ENCODE peak calls at places on chromosomes 6 and 20, in six cellular contexts. G is HFF-Myc, Q is AG04449, J is fibroblast of mammary gland, S is neural crest cell, L is OCI-LY7. C is an unnamed sample.

GRCh38 chr20:20564279-20564678 is 148.2 kb downstream of the RALGAPA2 start:
- DNase-seq in G (no peak), S (no peak), Q (no peak), J (no peak), L (no peak), C (no peak)

GRCh38 chr20:4802522-4802921 is 80.8 kb downstream of the PRND start:
- DNase-seq in S (no peak), L (no peak), J (no peak), G (no peak), Q (no peak), C (no peak)

GRCh38 chr6:170147832-170148708 is 142.8 kb downstream of the DLL1 start:
- DNase-seq in Q (no peak), G (no peak), S (no peak), J (no peak), L (no peak), C (no peak)

GRCh38 chr6:158801655-158802294 is 17.4 kb downstream of the EZR start:
- DNase-seq in G (no peak), Q (no peak), J (no peak), L (no peak), S (no peak), C (no peak)

GRCh38 chr6:16482702-16483314 is 244.4 kb downstream of the GMPR start:
- DNase-seq in G (no peak), Q (no peak), L (no peak), S (no peak), J (no peak), C (no peak)

GRCh38 chr20:45890077-45890996 is 671 bp downstream of the NEURL2 start:
- DNase-seq in L (peak; percentile 21), G (no peak), Q (no peak), S (peak; percentile 80), J (peak; percentile 82), C (peak; percentile 48)

GRCh38 chr6:52530351-52530750 is 46.5 kb downstream of the TRAM2 start:
- DNase-seq in G (no peak), J (no peak), Q (no peak), L (no peak), S (no peak), C (no peak)

GRCh38 chr6:6701864-6702263 is 113.3 kb downstream of the LY86 start:
- DNase-seq in L (no peak), G (no peak), S (no peak), J (no peak), Q (no peak), C (no peak)

GRCh38 chr6:126182650-126183311 is 157.1 kb upstream of the CENPW start:
- DNase-seq in J (peak; percentile 49), S (no peak), G (no peak), Q (no peak), L (no peak), C (no peak)

GRCh38 chr6:96631248-96631647 is 68.3 kb downstream of the FHL5 start:
- DNase-seq in S (no peak), L (no peak), G (no peak), Q (no peak), J (peak; percentile 20), C (no peak)

GRCh38 chr6:30951907-30952469 is 11.2 kb downstream of the MUCL3 start:
- DNase-seq in Q (no peak), S (no peak), G (no peak), L (no peak), J (no peak), C (no peak)

GRCh38 chr6:31293343-31293742 is 21.5 kb upstream of the HLA-C start:
- DNase-seq in G (no peak), Q (no peak), L (no peak), S (no peak), J (peak; percentile 37), C (no peak)

GRCh38 chr6:53547166-53547814 is 2.4 kb upstream of the GCLC start:
- DNase-seq in S (no peak), J (no peak), L (no peak), Q (no peak), G (no peak), C (no peak)

GRCh38 chr6:130069471-130069870 is 51.1 kb downstream of the L3MBTL3 start:
- DNase-seq in L (no peak), Q (no peak), S (no peak), J (no peak), G (no peak), C (no peak)

GRCh38 chr6:136039185-136039584 is 187.7 kb downstream of the PDE7B start:
- DNase-seq in Q (no peak), S (no peak), L (no peak), J (peak; percentile 41), G (no peak), C (no peak)

GRCh38 chr20:54084193-54084592 is 13.8 kb upstream of the BCAS1 start:
- DNase-seq in J (no peak), S (no peak), L (no peak), G (no peak), Q (no peak), C (no peak)

GRCh38 chr6:14713008-14713452 is 532.8 kb upstream of the JARID2 start:
- DNase-seq in J (peak; percentile 97), Q (no peak), S (no peak), G (no peak), L (no peak), C (peak; percentile 76)

GRCh38 chr6:12572884-12573824 is 143.4 kb upstream of the PHACTR1 start:
- DNase-seq in L (no peak), Q (no peak), G (peak; percentile 83), S (no peak), J (peak; percentile 44), C (no peak)

GRCh38 chr20:1818895-1819294 is 76.3 kb upstream of the SIRPA start:
- DNase-seq in L (no peak), J (no peak), G (no peak), Q (no peak), S (no peak), C (no peak)
- TF ChIP-seq CTCF in L (no peak), J (no peak), G (no peak), Q (no peak), S (no peak), C (no peak)

DNA sequence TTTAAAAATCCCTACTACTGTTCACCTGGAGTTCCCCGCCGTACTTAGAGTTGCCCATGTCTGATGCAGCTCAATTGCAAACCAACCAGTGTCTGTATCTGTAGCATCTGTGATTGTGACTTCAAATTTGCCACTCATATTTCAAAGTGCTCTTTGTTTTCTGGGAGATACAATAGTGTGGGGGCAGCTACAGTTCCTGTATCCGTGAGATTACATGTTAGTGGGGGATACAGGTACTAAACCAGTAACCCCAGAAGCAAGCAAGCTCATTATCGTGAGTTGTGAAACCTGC is 140.9 kb downstream of the ANKRD60 start:
- DNase-seq in S (no peak), J (no peak), Q (no peak), L (no peak), G (no peak), C (no peak)
- TF ChIP-seq CTCF in S (no peak), J (no peak), Q (no peak), L (peak; percentile 33), G (no peak), C (no peak)

GRCh38 chr6:142355481-142356174 is 53.8 kb downstream of the ADGRG6 start:
- DNase-seq in S (no peak), L (no peak), G (no peak), J (no peak), Q (no peak), C (no peak)
- TF ChIP-seq CTCF in S (no peak), L (no peak), G (no peak), J (no peak), Q (no peak), C (no peak)

GRCh38 chr6:814378-815347 is 121.7 kb upstream of the EXOC2 start:
- DNase-seq in S (no peak), J (no peak), Q (no peak), L (peak; percentile 2), G (no peak), C (no peak)

GRCh38 chr6:818191-818590 is 125.3 kb upstream of the EXOC2 start:
- DNase-seq in J (no peak), G (no peak), Q (no peak), S (no peak), L (no peak), C (no peak)

GRCh38 chr6:811806-812205 is 118.9 kb upstream of the EXOC2 start:
- DNase-seq in Q (no peak), G (peak; percentile 35), L (no peak), J (no peak), S (no peak), C (no peak)

GRCh38 chr6:816510-817084 is 123.7 kb upstream of the EXOC2 start:
- DNase-seq in G (no peak), L (no peak), Q (no peak), S (no peak), J (no peak), C (no peak)

DNA sequence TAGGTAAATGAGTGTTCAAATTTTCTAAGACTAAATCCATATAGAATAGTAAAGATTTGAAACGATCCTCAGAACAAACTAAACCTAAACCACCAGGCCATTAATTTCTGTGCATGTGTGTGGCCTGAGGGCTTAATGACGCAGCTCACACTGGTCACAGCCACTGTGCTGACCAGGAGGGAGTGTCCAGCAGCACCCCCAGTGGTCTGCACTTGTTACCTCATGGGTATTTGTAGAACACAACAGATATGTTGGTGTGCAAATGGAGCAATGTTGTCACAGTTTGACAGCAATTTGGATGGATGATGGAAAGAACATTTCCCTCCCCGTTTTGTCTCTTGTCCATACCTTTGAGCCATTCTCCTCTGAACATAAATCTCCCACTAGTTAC is 122.4 kb upstream of the EXOC2 start:
- DNase-seq in G (no peak), S (no peak), Q (no peak), J (no peak), L (no peak), C (no peak)
- TF ChIP-seq CTCF in G (peak; percentile 30), S (peak; percentile 45), Q (no peak), J (no peak), L (no peak), C (no peak)

GRCh38 chr6:7993952-7994351 is 70.2 kb downstream of the BLOC1S5 start:
- DNase-seq in G (no peak), Q (no peak), J (no peak), L (peak; percentile 48), S (no peak), C (no peak)
- TF ChIP-seq CTCF in G (no peak), Q (no peak), J (no peak), L (peak; percentile 81), S (no peak), C (no peak)

GRCh38 chr6:27630727-27631613 is 158.1 kb upstream of the ZNF184 start:
- DNase-seq in S (peak; percentile 72), Q (no peak), L (no peak), J (peak; percentile 82), G (no peak), C (no peak)
- TF ChIP-seq CTCF in S (peak; percentile 40), Q (no peak), L (no peak), J (peak; percentile 3), G (peak; percentile 15), C (no peak)

GRCh38 chr6:42766163-42766670 is 15.6 kb upstream of the BICRAL start:
- DNase-seq in J (peak; percentile 51), L (no peak), S (no peak), Q (no peak), G (no peak), C (no peak)

GRCh38 chr6:42762338-42762929 is 16.5 kb upstream of the TBCC start:
- DNase-seq in Q (no peak), J (no peak), L (no peak), G (no peak), S (no peak), C (no peak)

GRCh38 chr6:42764883-42765653 is 16.8 kb upstream of the BICRAL start:
- DNase-seq in G (no peak), J (no peak), S (no peak), L (no peak), Q (no peak), C (no peak)

GRCh38 chr6:42761287-42762067 is 15.6 kb upstream of the TBCC start:
- DNase-seq in S (no peak), J (no peak), Q (no peak), L (no peak), G (no peak), C (no peak)

GRCh38 chr6:42762950-42763349 is 17.0 kb upstream of the TBCC start:
- DNase-seq in G (no peak), J (no peak), S (no peak), Q (no peak), L (no peak), C (no peak)
- TF ChIP-seq CTCF in G (no peak), J (no peak), S (no peak), Q (no peak), L (no peak), C (no peak)